ENCODE peak calls at places on chromosomes 16 and 17, in ten cellular contexts. T is skeletal muscle cell; J is GM23248; S is cardiac muscle cell; V is GM23338; P is HCT116; F is CD8-positive, alpha-beta memory T cell; M is NB4; X is K562; Q is neural progenitor cell. B is an unnamed sample.

GRCh38 chr17:7588553-7589203 is 1.2 kb downstream of the SOX15 start:
- DNase-seq in M (no peak), J (peak; percentile 37), P (no peak), S (no peak), Q (no peak), T (no peak), F (no peak), V (peak; percentile 59), X (no peak), B (no peak)

GRCh38 chr17:31294839-31295488 is 2.1 kb downstream of the OMG start:
- DNase-seq in S (no peak), J (no peak), M (peak; percentile 79), P (no peak), T (no peak), Q (no peak), F (no peak), V (no peak), X (no peak), B (no peak)

GRCh38 chr17:12765544-12765943 is 23.8 kb upstream of the ARHGAP44 start:
- DNase-seq in S (no peak), P (no peak), X (peak; percentile 6), J (peak; percentile 88), Q (no peak), V (no peak), M (peak; percentile 26), F (no peak), T (peak; percentile 64), B (no peak)

GRCh38 chr17:55264640-55265298 is at the start of gene HLF:
- DNase-seq in Q (peak; percentile 94), F (peak; percentile 76), T (peak; percentile 36), S (peak; percentile 91), V (peak; percentile 88), P (peak; percentile 58), J (peak; percentile 86), M (no peak), X (peak; percentile 94), B (no peak)

GRCh38 chr16:20129375-20129774 is 55.7 kb upstream of the GPR139 start:
- DNase-seq in V (no peak), P (no peak), S (no peak), X (no peak), Q (no peak), T (no peak), J (no peak), F (no peak), M (no peak), B (no peak)

GRCh38 chr17:12519956-12520594 is 145.6 kb upstream of the MYOCD start:
- DNase-seq in S (no peak), T (no peak), Q (no peak), X (no peak), J (peak; percentile 27), F (no peak), V (no peak), M (no peak), P (no peak), B (no peak)

GRCh38 chr16:912684-913613 is 57.8 kb downstream of the LMF1 start:
- DNase-seq in M (no peak), T (peak; percentile 29), J (no peak), Q (peak; percentile 40), V (no peak), S (no peak), X (no peak), P (no peak), F (no peak), B (no peak)

GRCh38 chr16:15597822-15598647 is 44.9 kb downstream of the MARF1 start:
- DNase-seq in X (no peak), T (no peak), Q (no peak), F (no peak), V (no peak), M (no peak), S (no peak), J (no peak), P (no peak), B (no peak)

GRCh38 chr17:31068291-31068690 is 26.5 kb upstream of the NF1 start:
- DNase-seq in P (peak; percentile 40), M (peak; percentile 82), X (peak; percentile 53), Q (peak; percentile 42), V (peak; percentile 85), T (no peak), J (peak; percentile 40), S (no peak), F (peak; percentile 62), B (no peak)

GRCh38 chr16:84800118-84800517 is 19.7 kb upstream of the CRISPLD2 start:
- DNase-seq in M (no peak), T (no peak), X (no peak), V (no peak), P (no peak), Q (no peak), F (no peak), J (no peak), S (no peak), B (no peak)

GRCh38 chr17:2215616-2216364 is 87.8 kb downstream of the SMG6 start:
- DNase-seq in S (peak; percentile 59), V (peak; percentile 78), J (peak; percentile 94), X (no peak), M (no peak), F (peak; percentile 84), T (peak; percentile 80), P (no peak), Q (peak; percentile 60), B (no peak)

GRCh38 chr16:10314317-10314716 is 71.5 kb upstream of the ATF7IP2 start:
- DNase-seq in F (no peak), Q (no peak), M (no peak), S (no peak), J (no peak), X (no peak), P (no peak), V (no peak), T (no peak), B (no peak)

GRCh38 chr16:29852654-29853053 is 10.4 kb downstream of the CDIPT start:
- DNase-seq in S (no peak), M (no peak), Q (no peak), J (peak; percentile 87), X (no peak), F (no peak), T (peak; percentile 33), V (no peak), P (no peak), B (no peak)

GRCh38 chr17:77556408-77557068 is 402.0 kb upstream of the TNRC6C start:
- DNase-seq in Q (peak; percentile 33), V (no peak), X (no peak), S (no peak), M (no peak), F (no peak), J (no peak), P (no peak), T (no peak), B (no peak)

GRCh38 chr17:77558846-77559626 is 399.5 kb upstream of the TNRC6C start:
- DNase-seq in Q (no peak), X (no peak), S (no peak), F (no peak), J (no peak), T (no peak), V (no peak), M (no peak), P (no peak), B (no peak)

GRCh38 chr17:77563439-77564102 is 394.9 kb upstream of the TNRC6C start:
- DNase-seq in S (no peak), T (no peak), M (no peak), P (no peak), X (no peak), F (no peak), J (no peak), Q (no peak), V (no peak), B (no peak)

GRCh38 chr17:77560841-77561240 is 397.7 kb upstream of the TNRC6C start:
- DNase-seq in T (no peak), S (no peak), M (no peak), F (no peak), V (no peak), P (no peak), X (no peak), Q (no peak), J (no peak), B (no peak)

DNA sequence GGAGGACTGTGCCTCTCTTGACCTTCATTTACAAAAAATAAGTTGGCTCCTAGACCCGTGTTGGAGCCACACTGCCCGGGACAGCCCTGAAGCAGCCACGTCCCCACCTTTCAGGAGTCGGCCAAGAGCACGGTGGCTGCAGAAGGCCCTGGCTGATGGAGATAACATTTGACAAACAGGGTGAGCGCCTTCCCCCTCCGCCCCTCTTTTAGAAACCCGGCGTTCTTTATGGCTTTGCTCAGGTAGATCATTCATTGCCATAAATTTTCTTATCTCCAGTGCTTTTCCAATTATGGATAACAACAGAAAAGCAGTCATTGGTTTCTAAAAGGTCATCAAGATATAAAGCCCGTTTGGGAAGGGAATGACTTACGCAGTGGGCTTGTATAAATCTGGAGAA is 398.1 kb upstream of the TNRC6C start:
- DNase-seq in P (no peak), F (no peak), X (peak; percentile 27), T (no peak), Q (no peak), J (no peak), S (no peak), V (no peak), M (no peak), B (no peak)
- H3K4me3 ChIP-seq in P (no peak overlapping the region), F (no peak overlapping the region), X (no peak overlapping the region), T (no peak overlapping the region), Q (no peak overlapping the region), J (no peak overlapping the region), S (no peak overlapping the region), V (no peak overlapping the region), M (no peak overlapping the region), B (no peak overlapping the region)

GRCh38 chr16:49701867-49702494 is 153.9 kb downstream of the ZNF423 start:
- DNase-seq in S (peak; percentile 94), J (peak; percentile 46), P (no peak), X (no peak), F (no peak), Q (peak; percentile 90), T (peak; percentile 25), M (no peak), V (peak; percentile 83), B (no peak)
- H3K4me3 ChIP-seq in S (peak overlapping the region; percentile 12), J (no peak overlapping the region), P (no peak overlapping the region), X (no peak overlapping the region), F (no peak overlapping the region), Q (peak overlapping the region; percentile 36), T (no peak overlapping the region), M (no peak overlapping the region), V (peak overlapping the region; percentile 24), B (no peak overlapping the region)

DNA sequence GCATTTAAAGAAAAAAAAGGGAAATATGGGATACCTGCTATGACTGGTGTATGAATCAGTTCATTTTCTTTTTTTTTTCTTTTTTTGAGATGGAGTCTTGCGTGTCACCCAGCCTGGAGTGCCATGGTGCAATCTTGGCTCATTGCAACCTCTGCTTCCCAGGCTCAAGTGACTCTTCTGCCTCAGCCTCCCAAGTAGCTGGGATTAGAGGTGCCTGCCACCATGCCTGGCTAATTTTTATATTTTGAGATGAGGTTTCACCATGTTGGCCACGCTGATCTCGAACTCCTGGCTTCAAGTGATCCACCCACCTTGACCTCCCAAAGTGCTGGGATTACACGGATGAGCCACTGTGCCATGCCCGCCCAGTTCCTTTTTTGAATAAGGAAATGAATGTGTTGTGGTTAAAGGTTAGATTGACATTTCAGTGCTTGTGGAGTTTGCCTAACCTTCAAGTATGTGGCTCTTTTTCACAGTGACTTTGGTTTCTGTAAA is 7.7 kb downstream of the HAPSTR1 start:
- DNase-seq in Q (no peak), F (no peak), T (no peak), S (no peak), P (no peak), X (no peak), M (peak; percentile 71), J (peak; percentile 82), V (no peak), B (no peak)
- H3K4me3 ChIP-seq in Q (no peak overlapping the region), F (no peak overlapping the region), T (no peak overlapping the region), S (no peak overlapping the region), P (no peak overlapping the region), X (no peak overlapping the region), M (no peak overlapping the region), J (peak overlapping the region; percentile 31), V (no peak overlapping the region), B (no peak overlapping the region)

GRCh38 chr16:2500937-2501750 is 12.6 kb upstream of the ATP6V0C start:
- DNase-seq in T (peak; percentile 55), M (peak; percentile 84), S (peak; percentile 88), F (peak; percentile 85), X (peak; percentile 85), V (peak; percentile 91), J (peak; percentile 78), Q (peak; percentile 91), P (no peak), B (no peak)
- H3K4me3 ChIP-seq in T (no peak overlapping the region), M (no peak overlapping the region), S (peak overlapping the region; percentile 33), F (no peak overlapping the region), X (no peak overlapping the region), V (peak overlapping the region; percentile 69), J (no peak overlapping the region), Q (peak overlapping the region; percentile 51), P (no peak overlapping the region), B (peak overlapping the region; percentile 60)